ENCODE peak calls at places on chromosomes 6 and 20, in ten cellular contexts. One of them, this sample, is unnamed.

GRCh38 chr20:8766868-8767390 is 302.0 kb upstream of the PLCB4 start:
- DNase-seq in GM03348: no peak
- DNase-seq in NCI-H510A treated with DMSO at 0.1 percent for 48 hours: no peak
- DNase-seq in endothelial cell of umbilical vein: no peak
- DNase-seq in SW480: no peak
- DNase-seq in germinal center: no peak
- DNase-seq in DMS 273 treated with DMSO at 0.1 percent for 48 hours: no peak
- DNase-seq in stimulated activated CD8-positive, alpha-beta memory T cell treated with anti-CD3 and anti-CD28 coated beads, Interleukin-15, amount 100 ng/mL, for 1 hour: no peak
- DNase-seq in psoas muscle: no peak
- DNase-seq in NCI-H345: no peak
- DNase-seq in this sample: no peak

GRCh38 chr20:41631826-41632225 is 13.6 kb upstream of the CHD6 start:
- DNase-seq in GM03348: peak
- DNase-seq in NCI-H510A treated with DMSO at 0.1 percent for 48 hours: no peak
- DNase-seq in endothelial cell of umbilical vein: no peak
- DNase-seq in SW480: no peak
- DNase-seq in germinal center: no peak
- DNase-seq in DMS 273 treated with DMSO at 0.1 percent for 48 hours: no peak
- DNase-seq in stimulated activated CD8-positive, alpha-beta memory T cell treated with anti-CD3 and anti-CD28 coated beads, Interleukin-15, amount 100 ng/mL, for 1 hour: no peak
- DNase-seq in psoas muscle: peak
- DNase-seq in NCI-H345: no peak
- DNase-seq in this sample: no peak

GRCh38 chr6:145023116-145023726 is 712.1 kb downstream of the EPM2A start:
- DNase-seq in GM03348: no peak
- DNase-seq in NCI-H510A treated with DMSO at 0.1 percent for 48 hours: no peak
- DNase-seq in endothelial cell of umbilical vein: no peak
- DNase-seq in SW480: no peak
- DNase-seq in germinal center: no peak
- DNase-seq in DMS 273 treated with DMSO at 0.1 percent for 48 hours: no peak
- DNase-seq in stimulated activated CD8-positive, alpha-beta memory T cell treated with anti-CD3 and anti-CD28 coated beads, Interleukin-15, amount 100 ng/mL, for 1 hour: no peak
- DNase-seq in psoas muscle: no peak
- DNase-seq in NCI-H345: no peak
- DNase-seq in this sample: no peak

GRCh38 chr6:141354191-141354950 is 778.4 kb upstream of the GJE1 start:
- DNase-seq in GM03348: no peak
- DNase-seq in NCI-H510A treated with DMSO at 0.1 percent for 48 hours: no peak
- DNase-seq in endothelial cell of umbilical vein: no peak
- DNase-seq in SW480: no peak
- DNase-seq in germinal center: no peak
- DNase-seq in DMS 273 treated with DMSO at 0.1 percent for 48 hours: no peak
- DNase-seq in stimulated activated CD8-positive, alpha-beta memory T cell treated with anti-CD3 and anti-CD28 coated beads, Interleukin-15, amount 100 ng/mL, for 1 hour: no peak
- DNase-seq in psoas muscle: no peak
- DNase-seq in NCI-H345: no peak
- DNase-seq in this sample: no peak

GRCh38 chr20:48898896-48899513 is 22.5 kb upstream of the ARFGEF2 start:
- DNase-seq in GM03348: no peak
- DNase-seq in NCI-H510A treated with DMSO at 0.1 percent for 48 hours: no peak
- DNase-seq in endothelial cell of umbilical vein: no peak
- DNase-seq in SW480: no peak
- DNase-seq in germinal center: no peak
- DNase-seq in DMS 273 treated with DMSO at 0.1 percent for 48 hours: no peak
- DNase-seq in stimulated activated CD8-positive, alpha-beta memory T cell treated with anti-CD3 and anti-CD28 coated beads, Interleukin-15, amount 100 ng/mL, for 1 hour: no peak
- DNase-seq in psoas muscle: no peak
- DNase-seq in NCI-H345: no peak
- DNase-seq in this sample: no peak

GRCh38 chr6:1798303-1798964 is 188.7 kb downstream of the FOXC1 start:
- DNase-seq in GM03348: no peak
- DNase-seq in NCI-H510A treated with DMSO at 0.1 percent for 48 hours: no peak
- DNase-seq in endothelial cell of umbilical vein: peak
- DNase-seq in SW480: no peak
- DNase-seq in germinal center: no peak
- DNase-seq in DMS 273 treated with DMSO at 0.1 percent for 48 hours: no peak
- DNase-seq in stimulated activated CD8-positive, alpha-beta memory T cell treated with anti-CD3 and anti-CD28 coated beads, Interleukin-15, amount 100 ng/mL, for 1 hour: no peak
- DNase-seq in psoas muscle: no peak
- DNase-seq in NCI-H345: no peak
- DNase-seq in this sample: no peak

GRCh38 chr20:32585011-32585518 is at the start of gene NOL4L:
- DNase-seq in GM03348: peak
- DNase-seq in NCI-H510A treated with DMSO at 0.1 percent for 48 hours: peak
- DNase-seq in endothelial cell of umbilical vein: no peak
- DNase-seq in SW480: peak
- DNase-seq in germinal center: peak
- DNase-seq in DMS 273 treated with DMSO at 0.1 percent for 48 hours: no peak
- DNase-seq in stimulated activated CD8-positive, alpha-beta memory T cell treated with anti-CD3 and anti-CD28 coated beads, Interleukin-15, amount 100 ng/mL, for 1 hour: no peak
- DNase-seq in psoas muscle: no peak
- DNase-seq in NCI-H345: peak
- DNase-seq in this sample: no peak

GRCh38 chr6:498795-499231 is 107.3 kb downstream of the IRF4 start:
- DNase-seq in GM03348: no peak
- DNase-seq in NCI-H510A treated with DMSO at 0.1 percent for 48 hours: no peak
- DNase-seq in endothelial cell of umbilical vein: no peak
- DNase-seq in SW480: no peak
- DNase-seq in germinal center: no peak
- DNase-seq in DMS 273 treated with DMSO at 0.1 percent for 48 hours: no peak
- DNase-seq in stimulated activated CD8-positive, alpha-beta memory T cell treated with anti-CD3 and anti-CD28 coated beads, Interleukin-15, amount 100 ng/mL, for 1 hour: no peak
- DNase-seq in psoas muscle: no peak
- DNase-seq in NCI-H345: no peak
- DNase-seq in this sample: no peak

GRCh38 chr20:23546435-23547144 is 21.7 kb downstream of the CST9L start:
- DNase-seq in GM03348: no peak
- DNase-seq in NCI-H510A treated with DMSO at 0.1 percent for 48 hours: no peak
- DNase-seq in endothelial cell of umbilical vein: no peak
- DNase-seq in SW480: no peak
- DNase-seq in germinal center: no peak
- DNase-seq in DMS 273 treated with DMSO at 0.1 percent for 48 hours: no peak
- DNase-seq in stimulated activated CD8-positive, alpha-beta memory T cell treated with anti-CD3 and anti-CD28 coated beads, Interleukin-15, amount 100 ng/mL, for 1 hour: no peak
- DNase-seq in psoas muscle: no peak
- DNase-seq in NCI-H345: no peak
- DNase-seq in this sample: no peak

GRCh38 chr6:47934023-47934422 is 152.2 kb downstream of the OPN5 start:
- DNase-seq in GM03348: no peak
- DNase-seq in NCI-H510A treated with DMSO at 0.1 percent for 48 hours: no peak
- DNase-seq in endothelial cell of umbilical vein: no peak
- DNase-seq in SW480: no peak
- DNase-seq in germinal center: no peak
- DNase-seq in DMS 273 treated with DMSO at 0.1 percent for 48 hours: no peak
- DNase-seq in stimulated activated CD8-positive, alpha-beta memory T cell treated with anti-CD3 and anti-CD28 coated beads, Interleukin-15, amount 100 ng/mL, for 1 hour: no peak
- DNase-seq in psoas muscle: no peak
- DNase-seq in NCI-H345: no peak
- DNase-seq in this sample: no peak

GRCh38 chr6:1665214-1665613 is 55.5 kb downstream of the FOXC1 start:
- DNase-seq in GM03348: no peak
- DNase-seq in NCI-H510A treated with DMSO at 0.1 percent for 48 hours: no peak
- DNase-seq in endothelial cell of umbilical vein: no peak
- DNase-seq in SW480: no peak
- DNase-seq in germinal center: peak
- DNase-seq in DMS 273 treated with DMSO at 0.1 percent for 48 hours: no peak
- DNase-seq in stimulated activated CD8-positive, alpha-beta memory T cell treated with anti-CD3 and anti-CD28 coated beads, Interleukin-15, amount 100 ng/mL, for 1 hour: no peak
- DNase-seq in psoas muscle: no peak
- DNase-seq in NCI-H345: no peak
- DNase-seq in this sample: no peak

GRCh38 chr6:139829557-139829956 is 455.1 kb upstream of the CITED2 start:
- DNase-seq in GM03348: no peak
- DNase-seq in NCI-H510A treated with DMSO at 0.1 percent for 48 hours: no peak
- DNase-seq in endothelial cell of umbilical vein: no peak
- DNase-seq in SW480: no peak
- DNase-seq in germinal center: no peak
- DNase-seq in DMS 273 treated with DMSO at 0.1 percent for 48 hours: no peak
- DNase-seq in stimulated activated CD8-positive, alpha-beta memory T cell treated with anti-CD3 and anti-CD28 coated beads, Interleukin-15, amount 100 ng/mL, for 1 hour: no peak
- DNase-seq in psoas muscle: no peak
- DNase-seq in NCI-H345: no peak
- DNase-seq in this sample: no peak

GRCh38 chr20:32282461-32282860 is 5.0 kb downstream of the KIF3B start:
- DNase-seq in GM03348: no peak
- DNase-seq in NCI-H510A treated with DMSO at 0.1 percent for 48 hours: peak
- DNase-seq in endothelial cell of umbilical vein: no peak
- DNase-seq in SW480: no peak
- DNase-seq in germinal center: no peak
- DNase-seq in DMS 273 treated with DMSO at 0.1 percent for 48 hours: peak
- DNase-seq in stimulated activated CD8-positive, alpha-beta memory T cell treated with anti-CD3 and anti-CD28 coated beads, Interleukin-15, amount 100 ng/mL, for 1 hour: no peak
- DNase-seq in psoas muscle: peak
- DNase-seq in NCI-H345: peak
- DNase-seq in this sample: no peak

GRCh38 chr6:98946877-98947410 is 802 bp downstream of the FBXL4 start:
- DNase-seq in GM03348: no peak
- DNase-seq in NCI-H510A treated with DMSO at 0.1 percent for 48 hours: peak
- DNase-seq in endothelial cell of umbilical vein: no peak
- DNase-seq in SW480: peak
- DNase-seq in germinal center: peak
- DNase-seq in DMS 273 treated with DMSO at 0.1 percent for 48 hours: no peak
- DNase-seq in stimulated activated CD8-positive, alpha-beta memory T cell treated with anti-CD3 and anti-CD28 coated beads, Interleukin-15, amount 100 ng/mL, for 1 hour: no peak
- DNase-seq in psoas muscle: peak
- DNase-seq in NCI-H345: peak
- DNase-seq in this sample: no peak

GRCh38 chr20:32181606-32182005 is 25.9 kb downstream of the PLAGL2 start:
- DNase-seq in GM03348: no peak
- DNase-seq in NCI-H510A treated with DMSO at 0.1 percent for 48 hours: no peak
- DNase-seq in endothelial cell of umbilical vein: no peak
- DNase-seq in SW480: no peak
- DNase-seq in germinal center: no peak
- DNase-seq in DMS 273 treated with DMSO at 0.1 percent for 48 hours: no peak
- DNase-seq in stimulated activated CD8-positive, alpha-beta memory T cell treated with anti-CD3 and anti-CD28 coated beads, Interleukin-15, amount 100 ng/mL, for 1 hour: no peak
- DNase-seq in psoas muscle: peak
- DNase-seq in NCI-H345: no peak
- DNase-seq in this sample: no peak